ENCODE peak calls at places on chromosomes 16 and 17, in ten cellular contexts. P, O, Q, E, U, W, A, D, I and V are unnamed samples.

GRCh38 chr17:50036455-50037320 is 19.2 kb upstream of the ITGA3 start:
- DNase-seq in P (no peak), O (no peak), Q (no peak), E (no peak), U (no peak), W (no peak), A (no peak), D (no peak), I (no peak), V (no peak)

GRCh38 chr17:30344283-30345088 is 10.6 kb upstream of the TMIGD1 start:
- DNase-seq in P (peak; percentile 67), O (peak; percentile 48), Q (peak; percentile 23), E (peak; percentile 45), U (peak; percentile 62), W (no peak), A (no peak), D (no peak), I (no peak), V (no peak)

GRCh38 chr16:46899443-46900143 is 15.4 kb downstream of the GPT2 start:
- DNase-seq in P (no peak), O (no peak), Q (peak; percentile 34), E (peak; percentile 21), U (no peak), W (no peak), A (no peak), D (no peak), I (no peak), V (no peak)

GRCh38 chr17:72754513-72754912 is 338.0 kb downstream of the SLC39A11 start:
- DNase-seq in P (no peak), O (no peak), Q (peak; percentile 58), E (no peak), U (no peak), W (no peak), A (no peak), D (peak; percentile 14), I (no peak), V (no peak)

GRCh38 chr17:78133971-78134898 is 3.7 kb downstream of the TMC8 start:
- DNase-seq in P (no peak), O (no peak), Q (peak; percentile 36), E (peak; percentile 62), U (peak; percentile 77), W (peak; percentile 46), A (peak; percentile 90), D (no peak), I (no peak), V (peak; percentile 42)

GRCh38 chr17:4666296-4666695 is 24.8 kb upstream of the ALOX15 start:
- DNase-seq in P (peak; percentile 5), O (no peak), Q (no peak), E (no peak), U (no peak), W (no peak), A (no peak), D (no peak), I (no peak), V (no peak)

GRCh38 chr17:44417553-44417952 is 28.1 kb upstream of the ITGA2B start:
- DNase-seq in P (peak; percentile 78), O (no peak), Q (peak; percentile 89), E (peak; percentile 93), U (no peak), W (no peak), A (peak; percentile 53), D (peak; percentile 83), I (no peak), V (peak; percentile 30)

GRCh38 chr17:8072339-8072726 is 15.2 kb downstream of the ALOX12B start:
- DNase-seq in P (no peak), O (no peak), Q (no peak), E (no peak), U (peak; percentile 34), W (no peak), A (no peak), D (no peak), I (no peak), V (no peak)

GRCh38 chr17:80850817-80851216 is 140.8 kb upstream of the CHMP6 start:
- DNase-seq in P (no peak), O (no peak), Q (peak; percentile 28), E (no peak), U (no peak), W (no peak), A (no peak), D (no peak), I (peak; percentile 44), V (no peak)

GRCh38 chr17:47184671-47185070 is 4.4 kb downstream of the CDC27 start:
- DNase-seq in P (peak; percentile 59), O (no peak), Q (no peak), E (peak; percentile 67), U (no peak), W (no peak), A (no peak), D (no peak), I (no peak), V (peak; percentile 31)

GRCh38 chr17:33732116-33732515 is 439.0 kb upstream of the ASIC2 start:
- DNase-seq in P (no peak), O (no peak), Q (no peak), E (peak; percentile 33), U (no peak), W (no peak), A (peak; percentile 2), D (no peak), I (no peak), V (no peak)

GRCh38 chr16:9095171-9095570 is 3.7 kb downstream of the HAPSTR1 start:
- DNase-seq in P (no peak), O (no peak), Q (no peak), E (no peak), U (no peak), W (no peak), A (no peak), D (no peak), I (no peak), V (no peak)

GRCh38 chr16:68235882-68236803 is at the start of gene ESRP2:
- DNase-seq in P (no peak), O (peak; percentile 89), Q (no peak), E (peak; percentile 24), U (peak; percentile 47), W (peak; percentile 71), A (no peak), D (peak; percentile 69), I (no peak), V (no peak)

GRCh38 chr16:57462978-57463362 is 491 bp downstream of the POLR2C start:
- DNase-seq in P (no peak), O (no peak), Q (peak; percentile 13), E (peak; percentile 65), U (no peak), W (no peak), A (no peak), D (no peak), I (no peak), V (peak; percentile 51)

GRCh38 chr17:4900231-4901107 is 1.1 kb downstream of the C17orf107 start:
- DNase-seq in P (no peak), O (no peak), Q (no peak), E (no peak), U (peak; percentile 58), W (peak; percentile 55), A (peak; percentile 62), D (no peak), I (no peak), V (no peak)

GRCh38 chr16:68357923-68358322 is 47.1 kb downstream of the PRMT7 start:
- DNase-seq in P (no peak), O (no peak), Q (no peak), E (no peak), U (no peak), W (no peak), A (no peak), D (no peak), I (no peak), V (no peak)

GRCh38 chr17:81002409-81003361 is 11.0 kb downstream of the CHMP6 start:
- DNase-seq in P (peak; percentile 52), O (no peak), Q (peak; percentile 73), E (peak; percentile 65), U (peak; percentile 83), W (no peak), A (no peak), D (no peak), I (no peak), V (peak; percentile 81)

GRCh38 chr17:16322636-16323035 is 30.6 kb downstream of the CENPV start:
- DNase-seq in P (peak; percentile 90), O (no peak), Q (peak; percentile 65), E (peak; percentile 64), U (no peak), W (no peak), A (no peak), D (no peak), I (no peak), V (peak; percentile 23)

GRCh38 chr17:47066095-47066494 is 87.0 kb upstream of the RPRML start:
- DNase-seq in P (no peak), O (no peak), Q (no peak), E (no peak), U (no peak), W (no peak), A (no peak), D (no peak), I (no peak), V (no peak)

GRCh38 chr16:54633943-54634362 is 296.7 kb upstream of the IRX5 start:
- DNase-seq in P (peak; percentile 15), O (no peak), Q (peak; percentile 44), E (peak; percentile 57), U (no peak), W (no peak), A (no peak), D (no peak), I (no peak), V (no peak)

GRCh38 chr17:65925606-65926307 is 266.2 kb downstream of the CEP112 start:
- DNase-seq in P (peak; percentile 23), O (no peak), Q (no peak), E (peak; percentile 7), U (no peak), W (no peak), A (no peak), D (no peak), I (no peak), V (no peak)

GRCh38 chr16:4138735-4139134 is 22.5 kb upstream of the ADCY9 start:
- DNase-seq in P (no peak), O (no peak), Q (peak; percentile 38), E (no peak), U (no peak), W (no peak), A (no peak), D (no peak), I (no peak), V (no peak)

GRCh38 chr17:17815062-17815406 is 21.8 kb downstream of the SREBF1 start:
- DNase-seq in P (no peak), O (no peak), Q (no peak), E (no peak), U (peak; percentile 67), W (no peak), A (no peak), D (no peak), I (no peak), V (no peak)

GRCh38 chr16:85528528-85529387 is 84.4 kb upstream of the GSE1 start:
- DNase-seq in P (no peak), O (no peak), Q (no peak), E (no peak), U (no peak), W (peak; percentile 36), A (peak; percentile 66), D (no peak), I (no peak), V (peak; percentile 55)

GRCh38 chr16:89615176-89615575 is 1.7 kb downstream of the DPEP1 start:
- DNase-seq in P (no peak), O (no peak), Q (no peak), E (no peak), U (no peak), W (no peak), A (no peak), D (no peak), I (no peak), V (no peak)

GRCh38 chr17:50090071-50090470 is 5.1 kb upstream of the PDK2 start:
- DNase-seq in P (no peak), O (no peak), Q (no peak), E (no peak), U (peak; percentile 19), W (no peak), A (no peak), D (no peak), I (no peak), V (no peak)

GRCh38 chr16:87895641-87896141 is 26.4 kb upstream of the SLC7A5 start:
- DNase-seq in P (peak; percentile 88), O (no peak), Q (peak; percentile 45), E (peak; percentile 91), U (no peak), W (no peak), A (peak; percentile 87), D (no peak), I (no peak), V (peak; percentile 43)

GRCh38 chr17:82160081-82160480 is 52.6 kb downstream of the CCDC57 start:
- DNase-seq in P (no peak), O (no peak), Q (peak; percentile 12), E (peak; percentile 12), U (no peak), W (no peak), A (no peak), D (peak; percentile 71), I (no peak), V (no peak)